ENCODE peak calls at places on chromosome 9, in eight cellular contexts. A, J, D, N, H, V, B and C are unnamed samples.

GRCh38 chr9:6224393-6225154 is 9.0 kb downstream of the IL33 start:
- DNase-seq in B (no peak), V (no peak), H (no peak), J (no peak), A (no peak), D (no peak), N (no peak), C (no peak)

GRCh38 chr9:23621924-23622323 is 204.1 kb downstream of the ELAVL2 start:
- DNase-seq in H (no peak), V (no peak), A (no peak), N (no peak), D (no peak), J (no peak), B (no peak), C (no peak)

GRCh38 chr9:106864533-106865143 is 1.7 kb downstream of the ZNF462 start:
- DNase-seq in H (peak; percentile 56), A (no peak), B (peak; percentile 26), D (no peak), N (no peak), V (no peak), J (no peak), C (no peak)

GRCh38 chr9:129722913-129723312 is 29.9 kb downstream of the PTGES start:
- DNase-seq in B (no peak), J (no peak), D (no peak), A (no peak), N (no peak), H (no peak), V (no peak), C (no peak)

GRCh38 chr9:91477106-91477505 is 53.5 kb upstream of the NFIL3 start:
- DNase-seq in B (no peak), J (no peak), D (no peak), N (no peak), H (no peak), A (no peak), V (no peak), C (no peak)

GRCh38 chr9:94692601-94693000 is 33.9 kb upstream of the AOPEP start:
- DNase-seq in H (no peak), D (no peak), A (peak; percentile 81), J (no peak), V (no peak), B (no peak), N (no peak), C (no peak)

GRCh38 chr9:106403081-106403480 is 459.9 kb upstream of the ZNF462 start:
- DNase-seq in B (no peak), D (no peak), A (peak; percentile 51), J (no peak), N (no peak), H (peak; percentile 69), V (no peak), C (no peak)

GRCh38 chr9:93774331-93775102 is 180.6 kb downstream of the BARX1 start:
- DNase-seq in V (no peak), D (no peak), B (no peak), A (no peak), H (no peak), J (no peak), N (no peak), C (no peak)

GRCh38 chr9:17578911-17579793 is at the start of gene SH3GL2:
- DNase-seq in J (peak; percentile 80), V (no peak), B (peak; percentile 46), D (peak; percentile 20), H (peak; percentile 10), N (no peak), A (peak; percentile 35), C (peak; percentile 54)

GRCh38 chr9:4548796-4549725 is 58.8 kb downstream of the SLC1A1 start:
- DNase-seq in B (peak; percentile 37), V (no peak), H (no peak), D (peak; percentile 22), A (peak; percentile 44), J (no peak), N (no peak), C (no peak)

GRCh38 chr9:77839459-77840140 is 191.5 kb upstream of the GNA14 start:
- DNase-seq in A (peak; percentile 77), B (no peak), N (no peak), D (no peak), V (no peak), J (no peak), H (peak; percentile 78), C (no peak)

GRCh38 chr9:128245293-128246151 is 30.3 kb downstream of the GOLGA2 start:
- DNase-seq in N (no peak), J (no peak), B (no peak), V (no peak), A (no peak), H (peak; percentile 57), D (peak; percentile 53), C (no peak)

GRCh38 chr9:134204041-134204440 is 39.7 kb upstream of the RNU6ATAC start:
- DNase-seq in A (no peak), J (no peak), D (no peak), N (no peak), B (no peak), V (no peak), H (no peak), C (no peak)

GRCh38 chr9:72038890-72039410 is 21.5 kb downstream of the C9orf57 start:
- DNase-seq in A (peak; percentile 81), D (peak; percentile 70), B (peak; percentile 57), N (peak; percentile 72), H (peak; percentile 37), V (peak; percentile 35), J (peak; percentile 55), C (peak; percentile 31)

GRCh38 chr9:133375116-133375723 is 640 bp downstream of the SURF4 start:
- DNase-seq in A (peak; percentile 47), H (peak; percentile 17), D (no peak), V (no peak), B (no peak), J (no peak), N (no peak), C (no peak)

GRCh38 chr9:77304543-77304942 is 127.2 kb downstream of the VPS13A start:
- DNase-seq in J (no peak), A (no peak), N (no peak), B (no peak), D (no peak), H (no peak), V (no peak), C (no peak)

GRCh38 chr9:129490583-129491485 is 130.1 kb downstream of the C9orf50 start:
- DNase-seq in J (no peak), H (no peak), V (no peak), N (peak; percentile 52), B (no peak), A (peak; percentile 64), D (peak; percentile 46), C (no peak)

GRCh38 chr9:92664394-92665152 is 5.4 kb downstream of the IPPK start:
- DNase-seq in D (no peak), H (peak; percentile 47), J (peak; percentile 11), N (no peak), V (no peak), A (no peak), B (no peak), C (no peak)

GRCh38 chr9:81424431-81424830 is 264.9 kb downstream of the TLE1 start:
- DNase-seq in H (no peak), N (no peak), J (no peak), B (no peak), D (no peak), V (no peak), A (no peak), C (no peak)

GRCh38 chr9:99253772-99254431 is 31.8 kb downstream of the SEC61B start:
- DNase-seq in B (no peak), J (no peak), A (no peak), V (peak; percentile 35), H (peak; percentile 14), D (no peak), N (no peak), C (no peak)

GRCh38 chr9:82133973-82134372 is 145.4 kb downstream of the SPATA31D1 start:
- DNase-seq in B (no peak), A (no peak), V (no peak), N (no peak), D (no peak), H (no peak), J (no peak), C (no peak)

GRCh38 chr9:20200900-20201495 is 412.2 kb upstream of the SLC24A2 start:
- DNase-seq in B (no peak), J (peak; percentile 25), V (no peak), D (no peak), H (no peak), N (no peak), A (no peak), C (peak; percentile 81)

GRCh38 chr9:136773386-136774044 is 9.2 kb upstream of the LCN15 start:
- DNase-seq in B (peak; percentile 93), J (no peak), N (no peak), H (no peak), D (no peak), A (peak; percentile 65), V (no peak), C (no peak)

GRCh38 chr9:36029765-36030528 is 6.8 kb upstream of the RECK start:
- DNase-seq in H (peak; percentile 96), D (no peak), V (no peak), N (no peak), B (no peak), A (peak; percentile 40), J (no peak), C (no peak)

GRCh38 chr9:130936285-130937117 is 2.5 kb downstream of the FIBCD1 start:
- DNase-seq in J (no peak), A (peak; percentile 83), B (no peak), V (no peak), H (peak; percentile 58), D (no peak), N (peak; percentile 30), C (peak; percentile 83)

GRCh38 chr9:72386186-72386585 is 21.2 kb upstream of the ZFAND5 start:
- DNase-seq in D (no peak), H (no peak), A (no peak), J (no peak), N (no peak), V (no peak), B (no peak), C (no peak)